ENCODE peak calls at places on chromosomes 13 and 19, in six cellular contexts. V is CD4-positive, alpha-beta T cell; X is pancreas; J is progenitor cell of endocrine pancreas; Q is AG09319; Z is CD8-positive, alpha-beta T cell. C is an unnamed sample.

GRCh38 chr13:71864094-71864980 is 2.7 kb downstream of the DACH1 start:
- DNase-seq in Q (no peak), J (peak; percentile 33), Z (no peak), V (no peak), X (peak; percentile 70), C (no peak)

GRCh38 chr13:84810781-84811180 is 928.5 kb upstream of the SLITRK1 start:
- DNase-seq in J (no peak), X (no peak), V (no peak), Z (no peak), Q (no peak), C (no peak)

GRCh38 chr19:13260883-13261653 is 110.9 kb downstream of the IER2 start:
- DNase-seq in J (no peak), Z (no peak), Q (peak; percentile 44), V (no peak), X (no peak), C (no peak)

GRCh38 chr19:3129112-3129511 is 6.7 kb upstream of the GNA15 start:
- DNase-seq in J (no peak), X (no peak), Z (no peak), V (no peak), Q (peak; percentile 35), C (no peak)

GRCh38 chr19:16637535-16637934 is 9.5 kb upstream of the MED26 start:
- DNase-seq in V (no peak), X (no peak), J (no peak), Z (no peak), Q (no peak), C (no peak)

GRCh38 chr13:94481966-94482365 is 2.5 kb upstream of the DCT start:
- DNase-seq in J (no peak), V (no peak), Z (no peak), X (no peak), Q (no peak), C (no peak)

GRCh38 chr19:39078436-39079200 is 5.5 kb upstream of the ACP7 start:
- DNase-seq in J (no peak), Z (no peak), V (no peak), X (no peak), Q (peak; percentile 82), C (no peak)

GRCh38 chr19:16376241-16376640 is 51.6 kb downstream of the KLF2 start:
- DNase-seq in X (peak; percentile 42), Z (no peak), V (no peak), Q (no peak), J (no peak), C (no peak)

GRCh38 chr19:1244693-1245451 is 3.3 kb downstream of the ATP5F1D start:
- DNase-seq in Z (peak; percentile 45), V (no peak), X (peak; percentile 86), J (no peak), Q (no peak), C (no peak)

GRCh38 chr19:34217952-34218817 is 36.2 kb upstream of the GARRE1 start:
- DNase-seq in J (no peak), Z (peak; percentile 84), Q (peak; percentile 82), X (no peak), V (peak; percentile 57), C (no peak)

GRCh38 chr13:21853779-21854178 is 182.9 kb downstream of the FGF9 start:
- DNase-seq in V (no peak), Z (no peak), X (no peak), J (no peak), Q (no peak), C (no peak)

GRCh38 chr19:53865918-53866696 is 1.6 kb upstream of the MYADM start:
- DNase-seq in Q (no peak), X (peak; percentile 84), J (no peak), Z (peak; percentile 65), V (peak; percentile 49), C (no peak)

GRCh38 chr19:13981467-13981866 is 24.7 kb downstream of the RFX1 start:
- DNase-seq in X (no peak), Q (no peak), Z (no peak), J (no peak), V (no peak), C (no peak)

GRCh38 chr13:110868631-110869165 is 46.2 kb downstream of the ANKRD10 start:
- DNase-seq in Q (no peak), X (no peak), Z (no peak), V (no peak), J (no peak), C (no peak)

GRCh38 chr19:7916137-7916907 is 1.7 kb downstream of the TGFBR3L start:
- DNase-seq in X (peak; percentile 82), V (no peak), J (no peak), Q (no peak), Z (peak; percentile 53), C (no peak)

GRCh38 chr19:3897936-3898335 is 17.5 kb downstream of the ATCAY start:
- DNase-seq in Q (no peak), J (no peak), Z (no peak), V (no peak), X (no peak), C (no peak)

GRCh38 chr19:53037101-53038097 is 7.1 kb upstream of the ERVV-2 start:
- DNase-seq in V (peak; percentile 4), Q (peak; percentile 3), J (peak; percentile 37), X (peak; percentile 57), Z (no peak), C (peak; percentile 47)

DNA sequence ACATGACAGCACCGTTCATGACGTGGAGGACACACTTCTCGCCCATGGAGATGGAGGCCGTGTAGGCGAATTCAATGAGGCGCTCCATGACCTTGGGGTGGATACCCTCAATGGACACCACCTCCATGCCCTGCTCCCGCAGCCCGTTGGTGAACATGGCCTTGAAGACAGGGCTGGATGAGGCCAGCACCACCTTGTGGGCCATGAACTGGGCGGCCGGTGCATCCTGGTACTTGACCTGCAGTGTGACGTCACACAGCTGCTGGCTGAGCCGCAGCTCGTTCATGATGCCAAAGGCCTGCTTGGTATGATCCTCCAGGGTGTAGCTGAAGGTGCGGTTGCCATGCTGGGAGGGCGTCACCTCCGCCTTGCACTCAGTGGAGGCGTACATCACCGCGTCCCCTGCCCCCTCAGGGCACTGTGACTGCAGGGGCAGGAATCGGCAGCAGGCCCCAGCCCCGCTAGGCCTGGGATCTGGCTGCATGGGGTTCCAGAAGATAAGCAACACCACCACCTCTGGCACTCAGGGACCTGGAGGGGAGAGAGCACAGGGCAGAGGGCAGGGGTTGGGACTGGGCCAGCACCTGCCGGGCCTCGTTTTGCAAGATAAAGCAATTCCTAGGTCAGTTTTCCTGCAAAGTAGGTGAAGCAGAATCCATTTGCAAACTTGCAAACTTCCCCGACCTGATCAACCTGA is 3.5 kb downstream of the KEAP1 start:
- DNase-seq in V (no peak), Z (no peak), J (no peak), Q (no peak), X (peak; percentile 73), C (no peak)
- TF ChIP-seq CTCF in V (no peak), Z (no peak), J (no peak), Q (no peak), X (no peak), C (no peak)

GRCh38 chr13:73954808-73955207 is 179.4 kb downstream of the KLF12 start:
- DNase-seq in J (no peak), Q (no peak), Z (no peak), X (no peak), V (no peak), C (no peak)
- TF ChIP-seq CTCF in J (no peak), Q (no peak), Z (no peak), X (no peak), V (no peak), C (no peak)

DNA sequence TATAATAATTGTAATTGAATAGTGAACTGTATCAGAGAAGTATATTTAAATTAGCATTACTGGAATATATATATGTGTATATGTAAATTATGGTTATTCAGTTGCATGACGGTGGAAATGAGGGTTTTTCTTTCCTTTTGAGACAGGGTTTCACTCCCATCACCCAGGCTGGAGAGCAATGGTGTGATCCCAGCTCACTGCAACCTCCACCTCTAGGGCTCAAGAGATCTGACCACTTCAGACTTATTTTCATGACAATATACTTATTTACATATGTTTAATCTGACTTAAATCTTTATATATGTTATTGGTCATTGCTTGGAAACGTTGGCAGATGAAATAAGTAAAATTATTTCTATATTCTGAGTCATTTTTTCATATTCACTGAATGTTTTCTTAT is 744.4 kb upstream of the PRR20A start:
- DNase-seq in V (no peak), J (no peak), X (no peak), Z (no peak), Q (no peak), C (no peak)
- TF ChIP-seq CTCF in V (no peak), J (no peak), X (no peak), Z (no peak), Q (no peak), C (no peak)

GRCh38 chr19:19059018-19059836 is 4.6 kb upstream of the SLC25A42 start:
- DNase-seq in J (no peak), Z (no peak), Q (no peak), V (no peak), X (no peak), C (no peak)
- TF ChIP-seq CTCF in J (no peak), Z (no peak), Q (no peak), V (no peak), X (no peak), C (no peak)

GRCh38 chr13:86870388-86870966 is 800.7 kb upstream of the SLITRK5 start:
- DNase-seq in X (no peak), Z (no peak), Q (no peak), J (no peak), V (no peak), C (no peak)
- TF ChIP-seq CTCF in X (peak; percentile 20), Z (peak; percentile 35), Q (peak; percentile 57), J (peak; percentile 82), V (peak; percentile 46), C (peak; percentile 72)

C was measured in D721Med.